ENCODE peak calls at places on chromosomes 7 and 10, in four cellular contexts. T, J, P and L are unnamed samples.

GRCh38 chr10:53022663-53023088 is 250.1 kb upstream of the MBL2 start:
- DNase-seq in T (no peak), J (no peak), P (no peak), L (no peak)

GRCh38 chr7:47392241-47392759 is 189.6 kb downstream of the TNS3 start:
- DNase-seq in T (peak; percentile 89), J (no peak), P (peak; percentile 99), L (no peak)

GRCh38 chr10:125068406-125068805 is 92.0 kb downstream of the CTBP2 start:
- DNase-seq in T (no peak), J (no peak), P (no peak), L (no peak)

GRCh38 chr7:128352138-128352537 is 8.4 kb upstream of the RBM28 start:
- DNase-seq in T (peak; percentile 92), J (no peak), P (peak; percentile 73), L (no peak)

GRCh38 chr10:20993387-20994170 is 96.5 kb upstream of the NEBL start:
- DNase-seq in T (no peak), J (no peak), P (no peak), L (no peak)

GRCh38 chr10:56178210-56178609 is 182.8 kb downstream of the ZWINT start:
- DNase-seq in T (no peak), J (no peak), P (no peak), L (no peak)

GRCh38 chr10:34413214-34413613 is 401.9 kb downstream of the PARD3 start:
- DNase-seq in T (no peak), J (no peak), P (no peak), L (no peak)

GRCh38 chr10:48444266-48444665 is 137.8 kb downstream of the MAPK8 start:
- DNase-seq in T (no peak), J (no peak), P (peak; percentile 39), L (no peak)

GRCh38 chr7:98360221-98361124 is 40.4 kb downstream of the BAIAP2L1 start:
- DNase-seq in T (no peak), J (no peak), P (no peak), L (no peak)

GRCh38 chr7:40133561-40134427 is 628 bp downstream of the MPLKIP start:
- DNase-seq in T (peak; percentile 91), J (no peak), P (peak; percentile 35), L (no peak)

GRCh38 chr7:149449897-149450296 is 11.0 kb downstream of the ZNF777 start:
- DNase-seq in T (no peak), J (no peak), P (no peak), L (no peak)

GRCh38 chr10:74027702-74028101 is 29.8 kb downstream of the VCL start:
- DNase-seq in T (no peak), J (no peak), P (no peak), L (no peak)

GRCh38 chr10:74025380-74025978 is 27.6 kb downstream of the VCL start:
- DNase-seq in T (no peak), J (no peak), P (no peak), L (no peak)

GRCh38 chr10:74024600-74024999 is 26.7 kb downstream of the VCL start:
- DNase-seq in T (no peak), J (no peak), P (no peak), L (no peak)

GRCh38 chr10:74022941-74023629 is 25.2 kb downstream of the VCL start:
- DNase-seq in T (no peak), J (no peak), P (no peak), L (no peak)

GRCh38 chr10:74026428-74026979 is 28.6 kb downstream of the VCL start:
- DNase-seq in T (no peak), J (no peak), P (no peak), L (no peak)
- H3K4me1 ChIP-seq in T (peaks cover 27% of the 10 kb centered on the region), J (peaks cover 2% of the 10 kb centered on the region), P (peaks cover 19% of the 10 kb centered on the region), L (peaks cover 15% of the 10 kb centered on the region)

DNA sequence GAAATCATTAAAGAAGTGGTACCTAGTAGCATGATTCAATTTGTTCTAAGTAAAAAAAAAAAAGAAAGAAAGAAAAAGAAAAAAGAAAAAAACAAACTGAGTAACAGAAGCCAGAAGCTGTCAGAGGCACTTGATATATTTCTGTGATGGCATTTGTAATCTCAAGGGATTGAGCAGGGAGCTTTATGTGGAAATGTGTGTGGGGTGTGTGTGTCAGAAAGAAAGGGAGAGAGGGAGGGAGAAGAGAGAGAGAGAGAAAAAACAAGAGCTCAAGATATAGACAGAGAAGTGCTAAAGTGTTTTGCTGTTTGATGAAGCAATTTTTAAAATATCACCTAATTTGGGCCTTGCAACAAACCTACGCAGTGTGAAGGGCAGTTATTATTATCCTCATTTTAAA is 357.6 kb upstream of the PCDH15 start:
- DNase-seq in T (no peak), J (no peak), P (no peak), L (no peak)
- H3K27me3 ChIP-seq in T (no peaks in the 10 kb centered on the region), J (no peaks in the 10 kb centered on the region), P (no peaks in the 10 kb centered on the region), L (no peaks in the 10 kb centered on the region)

GRCh38 chr7:159169391-159169790 is 24.7 kb upstream of the VIPR2 start:
- DNase-seq in T (no peak), J (no peak), P (no peak), L (no peak)

GRCh38 chr7:159172314-159172892 is 27.7 kb upstream of the VIPR2 start:
- DNase-seq in T (no peak), J (no peak), P (no peak), L (no peak)

GRCh38 chr7:159165352-159165751 is 20.7 kb upstream of the VIPR2 start:
- DNase-seq in T (no peak), J (no peak), P (no peak), L (no peak)

GRCh38 chr7:159166530-159166929 is 21.9 kb upstream of the VIPR2 start:
- DNase-seq in T (no peak), J (no peak), P (no peak), L (no peak)

GRCh38 chr7:159167139-159167538 is 22.5 kb upstream of the VIPR2 start:
- DNase-seq in T (no peak), J (no peak), P (no peak), L (no peak)
- H3K9me3 ChIP-seq in T (no peaks in the 10 kb centered on the region), J (no peaks in the 10 kb centered on the region), P (no peaks in the 10 kb centered on the region), L (no peaks in the 10 kb centered on the region)

DNA sequence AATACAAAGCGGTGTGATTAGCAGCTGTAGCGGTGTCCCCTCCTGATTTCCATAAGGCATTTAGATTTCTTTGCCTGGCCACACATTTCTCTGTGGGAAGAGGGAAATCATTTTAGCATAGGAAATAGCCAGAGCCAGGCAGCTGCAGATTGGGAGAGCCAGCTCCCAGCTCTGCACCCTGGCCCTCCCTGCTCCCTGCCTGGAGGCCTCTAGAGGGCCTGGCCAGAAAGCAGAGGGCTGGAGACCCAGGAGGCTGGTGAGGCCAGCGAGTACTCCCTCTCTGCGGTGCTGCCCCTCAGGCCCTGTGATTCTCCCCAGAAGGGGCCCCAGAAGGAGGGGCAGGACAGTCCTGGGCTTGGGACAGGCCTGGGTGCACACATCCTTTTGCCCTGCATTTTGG is 85.6 kb downstream of the C10orf105 start:
- DNase-seq in T (no peak), J (no peak), P (no peak), L (no peak)
- H3K4me1 ChIP-seq in T (peaks cover 8% of the 10 kb centered on the region), J (no peaks in the 10 kb centered on the region), P (peaks cover 26% of the 10 kb centered on the region), L (no peaks in the 10 kb centered on the region)

DNA sequence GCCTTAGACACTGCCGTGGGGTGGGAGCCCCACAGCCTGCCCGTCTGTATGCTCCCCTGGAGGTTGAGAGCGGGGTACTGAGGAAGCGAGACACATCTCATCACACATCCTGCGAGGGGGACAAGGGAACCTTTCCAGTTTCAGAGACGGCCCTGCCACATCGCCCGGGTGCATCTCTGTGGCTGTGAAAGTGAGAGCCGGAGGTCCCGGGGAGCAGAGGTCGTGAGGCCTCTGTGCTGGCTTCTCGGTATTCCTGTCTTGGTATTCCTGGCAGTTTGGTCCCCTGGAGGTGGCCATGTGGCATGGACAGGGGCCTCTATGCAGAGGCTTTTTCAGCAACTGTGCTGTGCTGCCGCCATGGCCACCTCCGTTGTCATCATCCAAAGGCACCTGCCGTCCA is 30.8 kb upstream of the UNCX start:
- DNase-seq in T (peak; percentile 50), J (no peak), P (no peak), L (no peak)
- H3K27me3 ChIP-seq in T (no peaks in the 10 kb centered on the region), J (no peaks in the 10 kb centered on the region), P (no peaks in the 10 kb centered on the region), L (no peaks in the 10 kb centered on the region)

GRCh38 chr10:92593553-92594046 is 670 bp downstream of the KIF11 start:
- DNase-seq in T (no peak), J (no peak), P (peak; percentile 15), L (no peak)

GRCh38 chr10:92595505-92595904 is 2.6 kb downstream of the KIF11 start:
- DNase-seq in T (no peak), J (no peak), P (no peak), L (no peak)

GRCh38 chr10:92594194-92594593 is 1.3 kb downstream of the KIF11 start:
- DNase-seq in T (no peak), J (no peak), P (no peak), L (no peak)

GRCh38 chr10:92592761-92593552 is at the start of gene KIF11:
- DNase-seq in T (peak; percentile 97), J (peak; percentile 94), P (peak; percentile 98), L (peak; percentile 93)

GRCh38 chr10:92598321-92598720 is 5.4 kb downstream of the KIF11 start:
- DNase-seq in T (no peak), J (no peak), P (peak; percentile 46), L (no peak)
- H3K9me3 ChIP-seq in T (no peaks in the 10 kb centered on the region), J (no peaks in the 10 kb centered on the region), P (no peaks in the 10 kb centered on the region), L (no peaks in the 10 kb centered on the region)

DNA sequence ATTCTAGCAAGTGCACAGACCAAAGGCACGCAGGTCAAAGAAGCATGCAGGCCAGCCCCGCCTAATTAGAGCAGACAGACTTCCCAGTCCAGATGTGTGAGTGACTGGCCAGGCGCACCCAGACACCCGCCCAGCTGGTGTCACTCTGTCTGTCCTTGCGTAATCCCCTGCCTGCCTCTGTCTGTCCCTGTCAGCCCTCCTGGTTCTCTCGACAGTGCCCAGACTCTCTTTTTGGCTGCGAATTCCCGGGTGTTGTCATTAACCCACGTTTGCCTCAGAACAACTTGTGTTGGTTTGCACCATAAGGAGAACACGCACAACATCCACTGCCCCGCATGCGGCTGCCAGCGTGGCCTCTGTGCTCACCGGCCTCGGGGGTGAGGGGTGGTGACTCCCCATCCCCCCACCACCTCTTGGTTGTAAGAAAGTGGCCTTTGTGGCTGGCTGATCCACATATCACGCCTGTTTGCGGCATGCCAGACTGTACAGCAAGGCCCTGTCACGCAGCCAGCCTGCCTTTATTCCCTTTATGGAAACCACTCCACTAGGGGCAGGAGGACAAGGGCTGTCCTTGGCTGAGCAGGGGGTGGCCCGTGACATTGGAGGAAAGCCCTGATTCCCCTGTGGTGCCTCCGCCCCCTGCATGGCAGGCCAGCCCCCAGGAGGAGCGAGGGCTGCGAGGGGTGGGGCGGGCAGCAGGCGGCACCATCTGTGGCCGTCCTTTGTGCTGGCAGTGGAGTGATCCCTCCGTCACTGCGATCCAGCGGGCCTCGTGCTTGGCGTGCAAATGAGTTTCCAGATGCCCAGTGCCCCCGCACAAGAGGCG is 72.8 kb upstream of the PPIF start:
- DNase-seq in T (peak; percentile 84), J (no peak), P (peak; percentile 46), L (no peak)
- H3K4me1 ChIP-seq in T (peaks cover 39% of the 10 kb centered on the region), J (no peaks in the 10 kb centered on the region), P (peaks cover 37% of the 10 kb centered on the region), L (no peaks in the 10 kb centered on the region)

DNA sequence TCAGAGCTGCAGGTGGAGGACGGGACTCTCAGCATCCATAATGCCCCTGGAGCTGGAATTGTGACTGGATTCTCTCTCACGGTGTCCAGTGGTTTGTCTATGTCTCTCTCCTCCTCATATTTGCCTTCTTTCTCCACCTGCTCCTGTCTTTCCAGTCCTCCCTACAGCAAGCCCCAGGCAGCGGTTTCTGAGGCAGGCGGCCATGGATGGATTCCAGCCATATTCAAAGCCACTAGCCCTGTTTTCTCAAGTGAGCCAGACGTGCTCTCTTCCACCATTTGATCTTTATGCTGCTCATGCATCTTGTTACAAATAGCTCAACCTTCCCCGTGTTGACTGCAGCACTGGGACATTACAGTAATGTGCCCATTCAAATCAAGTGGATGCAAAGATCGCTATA is 387.2 kb upstream of the PODXL start:
- DNase-seq in T (no peak), J (no peak), P (no peak), L (no peak)
- H3K27me3 ChIP-seq in T (no peaks in the 10 kb centered on the region), J (no peaks in the 10 kb centered on the region), P (peaks cover 4% of the 10 kb centered on the region), L (no peaks in the 10 kb centered on the region)